ENCODE peak calls at places on chromosomes 5 and 9, in six cellular contexts. Y is neuronal stem cell, T is fibroblast of lung, L is hepatocyte, F is PC-3, E is stomach. X is an unnamed sample. For H3K4me1, the result is how much of the 10 kb centered on the place peaks cover.

GRCh38 chr5:172463031-172463430 is 8.7 kb upstream of the SH3PXD2B start:
- DNase-seq in Y (no peak), T (no peak), L (no peak), F (no peak), E (no peak), X (no peak)

GRCh38 chr5:35438786-35439185 is 178.9 kb upstream of the SPEF2 start:
- DNase-seq in Y (no peak), T (no peak), L (no peak), F (no peak), E (no peak), X (no peak)

GRCh38 chr5:96344678-96345612 is 88.1 kb downstream of the PCSK1 start:
- DNase-seq in Y (peak), T (peak), L (peak), F (peak), E (peak), X (peak)

GRCh38 chr9:121260457-121261106 is 7.4 kb upstream of the GSN start:
- DNase-seq in Y (no peak), T (no peak), L (no peak), F (no peak), E (no peak), X (peak)

GRCh38 chr9:2816476-2817141 is 27.3 kb downstream of the PUM3 start:
- DNase-seq in Y (no peak), T (peak), L (peak), F (no peak), E (no peak), X (no peak)

GRCh38 chr9:10983251-10983650 is 370.4 kb upstream of the PTPRD start:
- DNase-seq in Y (no peak), T (no peak), L (no peak), F (no peak), E (no peak), X (no peak)

GRCh38 chr5:113062869-113063508 is 86.4 kb downstream of the DCP2 start:
- DNase-seq in Y (no peak), T (no peak), L (no peak), F (no peak), E (no peak), X (no peak)

GRCh38 chr9:79623799-79624721 is 52.3 kb downstream of the TLE4 start:
- DNase-seq in Y (no peak), T (no peak), L (peak), F (peak), E (no peak), X (no peak)

GRCh38 chr9:128203842-128204551 is 818 bp downstream of the DNM1 start:
- DNase-seq in Y (peak), T (peak), L (peak), F (peak), E (no peak), X (peak)

GRCh38 chr9:121822093-121823085 is 171.0 kb downstream of the DAB2IP start:
- DNase-seq in Y (no peak), T (no peak), L (no peak), F (no peak), E (no peak), X (no peak)

GRCh38 chr9:95157491-95158151 is 159.9 kb downstream of the FANCC start:
- DNase-seq in Y (no peak), T (peak), L (peak), F (peak), E (no peak), X (no peak)

GRCh38 chr5:107232793-107233192 is 437.9 kb downstream of the EFNA5 start:
- DNase-seq in Y (no peak), T (no peak), L (no peak), F (no peak), E (no peak), X (peak)

GRCh38 chr5:150510460-150511263 is 2.7 kb downstream of the NDST1 start:
- DNase-seq in Y (no peak), T (no peak), L (peak), F (no peak), E (peak), X (no peak)

GRCh38 chr5:125609011-125609410 is 814.2 kb upstream of the GRAMD2B start:
- DNase-seq in Y (no peak), T (no peak), L (no peak), F (no peak), E (no peak), X (no peak)

GRCh38 chr5:93579561-93580386 is 1.2 kb downstream of the NR2F1-AS1 start:
- DNase-seq in Y (no peak), T (peak), L (no peak), F (peak), E (no peak), X (peak)

GRCh38 chr5:154146409-154146808 is 44.1 kb upstream of the GALNT10 start:
- DNase-seq in Y (no peak), T (no peak), L (no peak), F (no peak), E (no peak), X (no peak)

GRCh38 chr5:60701317-60701988 is 1.5 kb upstream of the DEPDC1B start:
- DNase-seq in Y (no peak), T (no peak), L (no peak), F (no peak), E (no peak), X (no peak)

GRCh38 chr9:133581553-133582343 is 27.4 kb downstream of the FAM163B start:
- DNase-seq in Y (no peak), T (peak), L (peak), F (no peak), E (no peak), X (no peak)

GRCh38 chr9:131546336-131547084 is 1.2 kb downstream of the PRRT1B start:
- DNase-seq in Y (peak), T (no peak), L (no peak), F (peak), E (peak), X (peak)

GRCh38 chr5:43572357-43572756 is 15.5 kb upstream of the PAIP1 start:
- DNase-seq in Y (no peak), T (no peak), L (no peak), F (no peak), E (no peak), X (peak)

GRCh38 chr5:119168401-119168800 is 97.5 kb downstream of the DMXL1 start:
- DNase-seq in Y (no peak), T (peak), L (no peak), F (peak), E (no peak), X (no peak)

GRCh38 chr5:71537681-71538080 is 49.5 kb upstream of the MCCC2 start:
- DNase-seq in Y (no peak), T (no peak), L (no peak), F (no peak), E (no peak), X (no peak)

GRCh38 chr9:124257865-124258764 is at the start of gene NEK6:
- DNase-seq in Y (no peak), T (peak), L (peak), F (peak), E (peak), X (peak)

GRCh38 chr5:95784514-95785302 is 37.8 kb downstream of the GLRX start:
- DNase-seq in Y (no peak), T (peak), L (no peak), F (no peak), E (no peak), X (no peak)

GRCh38 chr5:180468732-180469585 is 25.2 kb upstream of the CNOT6 start:
- DNase-seq in Y (no peak), T (no peak), L (no peak), F (no peak), E (no peak), X (no peak)

GRCh38 chr9:130368631-130369103 is 76.1 kb upstream of the ASS1 start:
- DNase-seq in Y (no peak), T (no peak), L (no peak), F (no peak), E (no peak), X (no peak)

GRCh38 chr9:98158071-98158791 is 34.2 kb downstream of the CORO2A start:
- DNase-seq in Y (no peak), T (no peak), L (no peak), F (peak), E (peak), X (no peak)

GRCh38 chr5:13664377-13664776 is 280.1 kb downstream of the DNAH5 start:
- DNase-seq in Y (no peak), T (peak), L (no peak), F (peak), E (no peak), X (no peak)

GRCh38 chr5:86675311-86675710 is 57.6 kb downstream of the COX7C start:
- DNase-seq in Y (no peak), T (no peak), L (no peak), F (no peak), E (no peak), X (no peak)

DNA sequence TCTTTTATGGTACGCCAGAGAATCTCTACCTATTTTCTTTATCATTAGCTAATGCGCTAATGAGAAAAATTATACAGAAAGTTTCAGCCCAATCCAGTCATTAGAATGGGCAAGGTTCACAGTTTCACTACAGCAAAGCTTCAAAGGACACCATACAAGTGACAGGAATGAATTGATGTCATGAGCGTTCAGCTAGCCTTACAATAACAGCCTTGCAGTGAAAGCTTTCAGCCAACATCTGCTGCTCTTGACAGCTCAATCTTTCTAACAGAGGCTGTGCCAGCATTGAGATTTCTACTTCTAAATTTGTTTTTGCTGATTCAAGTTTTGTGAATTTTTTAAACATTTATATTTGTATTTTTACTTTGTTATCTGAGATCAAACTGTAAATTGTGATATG is 302.4 kb upstream of the FAM174A start:
- DNase-seq in Y (no peak), T (no peak), L (no peak), F (no peak), E (no peak), X (no peak)
- H3K4me1 ChIP-seq in Y (under half), T (under half), L (under half), F (under half), E (under half), X (under half)

DNA sequence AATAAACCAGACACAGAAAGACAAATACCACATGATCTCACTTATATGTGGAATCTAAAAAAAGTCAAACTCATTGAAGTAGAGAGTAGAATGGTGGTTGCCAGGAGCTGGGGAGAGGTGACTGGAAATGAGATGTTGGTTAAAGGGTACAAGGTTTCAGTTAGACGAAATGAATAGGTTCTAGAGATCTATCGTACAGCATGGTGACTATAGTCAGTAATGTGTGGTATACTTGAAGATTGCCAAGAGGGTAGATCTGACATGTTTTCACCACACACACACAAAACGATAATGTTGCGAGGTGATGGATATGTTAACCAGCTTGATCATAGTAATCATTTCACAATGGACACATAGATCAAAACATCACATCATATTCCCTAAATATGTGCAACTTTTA is 46.4 kb downstream of the FGF1 start:
- DNase-seq in Y (no peak), T (no peak), L (no peak), F (no peak), E (no peak), X (no peak)
- H3K4me1 ChIP-seq in Y (under half), T (under half), L (under half), F (under half), E (under half), X (under half)

GRCh38 chr5:173922527-173922926 is 34.4 kb downstream of the CPEB4 start:
- DNase-seq in Y (no peak), T (no peak), L (no peak), F (no peak), E (no peak), X (no peak)
- H3K4me1 ChIP-seq in Y (under half), T (under half), L (under half), F (under half), E (half or more), X (under half)

DNA sequence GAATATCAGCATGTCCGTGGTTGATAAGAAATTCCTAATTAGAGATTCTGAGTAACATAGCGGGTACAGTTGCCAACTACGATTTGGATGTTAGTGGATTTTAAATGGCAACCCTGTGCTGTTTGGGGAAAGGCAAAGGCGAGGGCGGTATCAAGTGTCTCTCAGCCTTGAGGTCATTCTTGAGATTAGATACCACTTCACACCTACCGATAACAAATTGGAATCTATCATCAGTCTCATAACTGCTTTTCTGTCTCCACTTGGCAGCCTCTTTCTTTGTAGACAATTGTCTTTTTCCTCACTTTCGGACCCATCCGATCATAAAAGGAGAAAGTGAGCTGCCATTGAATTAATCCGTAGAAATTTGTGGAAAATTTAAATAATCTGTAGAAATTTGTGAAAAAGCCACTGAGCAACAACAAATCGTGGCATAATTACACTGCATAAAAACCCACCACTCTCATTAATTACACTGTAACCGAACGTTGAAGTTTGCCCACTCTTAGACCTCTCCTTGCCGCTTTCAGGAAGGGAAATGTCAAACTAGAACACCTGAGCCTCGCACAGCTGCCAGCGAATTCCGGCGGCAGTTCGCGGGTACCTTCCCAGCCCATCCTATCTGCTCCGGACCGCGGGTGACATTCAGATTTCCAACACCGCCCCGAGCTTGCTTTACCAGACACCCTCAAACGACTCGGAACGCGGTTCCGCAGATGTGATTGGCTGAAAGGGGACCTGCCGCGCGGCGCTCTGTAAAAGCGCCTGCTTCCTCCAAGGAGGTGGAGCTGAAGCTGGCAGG is 849 bp upstream of the RGMB start:
- DNase-seq in Y (peak), T (peak), L (peak), F (peak), E (peak), X (peak)
- H3K4me1 ChIP-seq in Y (under half), T (under half), L (under half), F (under half), E (under half), X (under half)

GRCh38 chr5:138873886-138874200 is 1.3 kb downstream of the LRRTM2 start:
- DNase-seq in Y (no peak), T (no peak), L (no peak), F (no peak), E (no peak), X (no peak)
- H3K4me1 ChIP-seq in Y (under half), T (under half), L (under half), F (under half), E (under half), X (under half)

GRCh38 chr5:6468104-6468503 is 19.4 kb downstream of the UBE2QL1 start:
- DNase-seq in Y (no peak), T (no peak), L (no peak), F (no peak), E (no peak), X (no peak)

GRCh38 chr5:6466975-6467567 is 18.4 kb downstream of the UBE2QL1 start:
- DNase-seq in Y (no peak), T (no peak), L (no peak), F (no peak), E (no peak), X (no peak)

GRCh38 chr5:6464441-6464840 is 15.8 kb downstream of the UBE2QL1 start:
- DNase-seq in Y (no peak), T (no peak), L (no peak), F (no peak), E (no peak), X (no peak)

GRCh38 chr5:6467591-6467990 is 18.9 kb downstream of the UBE2QL1 start:
- DNase-seq in Y (no peak), T (no peak), L (no peak), F (no peak), E (no peak), X (no peak)

GRCh38 chr5:6465831-6466790 is 17.5 kb downstream of the UBE2QL1 start:
- DNase-seq in Y (no peak), T (no peak), L (no peak), F (no peak), E (no peak), X (no peak)
- H3K4me1 ChIP-seq in Y (under half), T (under half), L (under half), F (under half), E (under half), X (under half)

GRCh38 chr5:76736679-76737078 is 20.8 kb downstream of the F2R start:
- DNase-seq in Y (no peak), T (no peak), L (no peak), F (no peak), E (no peak), X (no peak)
- H3K4me1 ChIP-seq in Y (under half), T (under half), L (under half), F (under half), E (under half), X (under half)

X was measured in HAP-1.